ENCODE peak calls at places on chromosome 14, in four cellular contexts. J, S, A and O are unnamed samples.

GRCh38 chr14:76953196-76953945 is 75.1 kb downstream of the IRF2BPL start:
- DNase-seq in J (peak), S (peak), A (no peak), O (no peak)

GRCh38 chr14:101120636-101121398 is 217.3 kb upstream of the RTL1 start:
- DNase-seq in J (peak), S (no peak), A (no peak), O (no peak)

GRCh38 chr14:21109377-21110260 is 8.8 kb downstream of the TMEM253 start:
- DNase-seq in J (peak), S (no peak), A (no peak), O (no peak)

GRCh38 chr14:20429801-20430669 is 5.9 kb downstream of the KLHL33 start:
- DNase-seq in J (no peak), S (peak), A (no peak), O (no peak)

GRCh38 chr14:74551903-74552371 is 58.4 kb downstream of the ISCA2 start:
- DNase-seq in J (no peak), S (no peak), A (no peak), O (no peak)

GRCh38 chr14:50977863-50978520 is 33.7 kb upstream of the PYGL start:
- DNase-seq in J (no peak), S (no peak), A (no peak), O (no peak)

GRCh38 chr14:93005838-93006237 is 82.9 kb downstream of the CHGA start:
- DNase-seq in J (no peak), S (no peak), A (no peak), O (no peak)

GRCh38 chr14:86802726-86803125 is 1190.3 kb downstream of the GALC start:
- DNase-seq in J (no peak), S (no peak), A (no peak), O (no peak)

GRCh38 chr14:105124837-105125222 is 43.7 kb downstream of the JAG2 start:
- DNase-seq in J (no peak), S (no peak), A (no peak), O (no peak)

GRCh38 chr14:64391113-64391725 is 3.1 kb downstream of the MTHFD1 start:
- DNase-seq in J (no peak), S (no peak), A (no peak), O (no peak)

GRCh38 chr14:54317396-54317795 is 79.4 kb upstream of the CDKN3 start:
- DNase-seq in J (no peak), S (no peak), A (no peak), O (no peak)

GRCh38 chr14:24806061-24806678 is 172.2 kb upstream of the GZMB start:
- DNase-seq in J (peak), S (peak), A (peak), O (no peak)

GRCh38 chr14:51638071-51638944 is 13.4 kb upstream of the FRMD6 start:
- DNase-seq in J (no peak), S (no peak), A (no peak), O (no peak)

GRCh38 chr14:103597623-103598372 is 31.2 kb upstream of the KLC1 start:
- DNase-seq in J (peak), S (peak), A (no peak), O (no peak)